ENCODE peak calls at places on chromosome 17, in seven cellular contexts. D is psoas muscle, C is tibial nerve, E is lower lobe of right lung, N is adrenal gland, L is transverse colon, O is sigmoid colon. I is an unnamed sample. For H3K4me1, the result is how much of the 10 kb centered on the place peaks cover.

GRCh38 chr17:50425682-50426471 is at the start of gene ACSF2:
- DNase-seq in L (peak), D (peak), N (peak), O (peak), E (peak), C (peak), I (peak)

GRCh38 chr17:14575349-14575966 is 274.6 kb downstream of the HS3ST3B1 start:
- DNase-seq in E (no peak), O (no peak), N (no peak), D (no peak), L (no peak), C (no peak), I (no peak)

GRCh38 chr17:67425571-67426160 is 48.6 kb downstream of the PITPNC1 start:
- DNase-seq in N (no peak), E (no peak), L (no peak), O (no peak), D (no peak), C (no peak), I (no peak)

GRCh38 chr17:6402258-6402657 is 32.7 kb downstream of the AIPL1 start:
- DNase-seq in N (no peak), C (no peak), D (no peak), O (no peak), E (no peak), L (no peak), I (no peak)

GRCh38 chr17:4142107-4142900 is 526 bp downstream of the ZZEF1 start:
- DNase-seq in D (peak), O (peak), N (peak), E (peak), C (no peak), L (peak), I (no peak)

GRCh38 chr17:10130733-10131132 is 67.7 kb downstream of the GAS7 start:
- DNase-seq in D (no peak), C (no peak), O (no peak), L (no peak), E (no peak), N (no peak), I (no peak)

GRCh38 chr17:2043785-2044184 is 2.0 kb downstream of the OVCA2 start:
- DNase-seq in E (no peak), L (no peak), C (no peak), O (no peak), N (no peak), D (no peak), I (no peak)

GRCh38 chr17:41345992-41346391 is 4.6 kb downstream of the KRT33A start:
- DNase-seq in C (no peak), N (no peak), E (no peak), O (no peak), L (no peak), D (no peak), I (no peak)

GRCh38 chr17:68910256-68910705 is 44.9 kb downstream of the ABCA8 start:
- DNase-seq in O (peak), L (no peak), D (no peak), C (no peak), E (no peak), N (peak), I (no peak)

GRCh38 chr17:81152288-81152848 is 12.9 kb upstream of the PVALEF start:
- DNase-seq in O (no peak), C (no peak), D (no peak), N (no peak), L (no peak), E (no peak), I (no peak)

GRCh38 chr17:28474035-28474640 is 694 bp downstream of the SLC13A2 start:
- DNase-seq in L (no peak), N (no peak), C (no peak), D (no peak), O (peak), E (no peak), I (no peak)

GRCh38 chr17:8913879-8914278 is 46.4 kb upstream of the PIK3R6 start:
- DNase-seq in O (no peak), E (no peak), L (no peak), C (no peak), D (no peak), N (no peak), I (no peak)

GRCh38 chr17:50132104-50132794 is 2.3 kb upstream of the SAMD14 start:
- DNase-seq in D (no peak), L (no peak), C (no peak), N (no peak), O (no peak), E (no peak), I (no peak)

GRCh38 chr17:63293310-63293709 is 152.8 kb downstream of the CYB561 start:
- DNase-seq in D (no peak), N (no peak), L (no peak), O (no peak), E (no peak), C (no peak), I (no peak)

GRCh38 chr17:59785091-59785799 is 77.8 kb downstream of the VMP1 start:
- DNase-seq in N (no peak), O (no peak), D (no peak), C (no peak), L (no peak), E (no peak), I (no peak)

GRCh38 chr17:83122834-83123233 is 43.4 kb downstream of the METRNL start:
- DNase-seq in D (no peak), E (peak), L (peak), O (peak), N (no peak), C (no peak), I (no peak)

GRCh38 chr17:48729335-48730239 is 1.0 kb upstream of the HOXB13 start:
- DNase-seq in E (no peak), N (no peak), L (no peak), D (no peak), C (no peak), O (peak), I (no peak)

GRCh38 chr17:42042598-42043319 is 7.6 kb downstream of the C17orf113 start:
- DNase-seq in L (no peak), D (no peak), O (no peak), C (no peak), N (no peak), E (no peak), I (no peak)

GRCh38 chr17:49707608-49708514 is at the start of gene SLC35B1:
- DNase-seq in L (peak), E (peak), N (peak), O (peak), D (peak), C (peak), I (peak)

GRCh38 chr17:74237321-74237720 is 23.9 kb downstream of the TTYH2 start:
- DNase-seq in L (no peak), O (no peak), N (no peak), E (no peak), D (no peak), C (no peak), I (no peak)

GRCh38 chr17:7695586-7695985 is 7.3 kb downstream of the WRAP53 start:
- DNase-seq in L (no peak), D (no peak), C (no peak), O (no peak), N (no peak), E (no peak), I (no peak)

GRCh38 chr17:49984776-49985175 is 10.2 kb downstream of the DLX3 start:
- DNase-seq in C (no peak), N (no peak), O (peak), E (no peak), L (no peak), D (no peak), I (no peak)

GRCh38 chr17:74532115-74532514 is 840 bp upstream of the CD300LB start:
- DNase-seq in C (no peak), O (peak), D (no peak), N (peak), L (peak), E (peak), I (peak)

GRCh38 chr17:8163978-8164814 is 1.4 kb upstream of the VAMP2 start:
- DNase-seq in D (peak), C (no peak), E (peak), O (peak), L (peak), N (peak), I (peak)

GRCh38 chr17:29683481-29683880 is 60.8 kb upstream of the CORO6 start:
- DNase-seq in E (no peak), O (no peak), D (no peak), C (no peak), N (no peak), L (no peak), I (no peak)

GRCh38 chr17:29733151-29733550 is 110.4 kb upstream of the CORO6 start:
- DNase-seq in L (no peak), E (no peak), N (no peak), D (no peak), C (no peak), O (no peak), I (no peak)

GRCh38 chr17:13550291-13550690 is 51.4 kb downstream of the HS3ST3A1 start:
- DNase-seq in D (no peak), L (no peak), E (no peak), O (no peak), N (no peak), C (no peak), I (no peak)

GRCh38 chr17:82086941-82087906 is 10.8 kb downstream of the FASN start:
- DNase-seq in D (peak), O (no peak), N (no peak), E (no peak), C (no peak), L (no peak), I (no peak)

GRCh38 chr17:4161179-4161559 is 18.2 kb downstream of the CYB5D2 start:
- DNase-seq in C (peak), E (peak), L (no peak), D (peak), N (peak), O (no peak), I (no peak)

GRCh38 chr17:33756021-33756420 is 462.9 kb upstream of the ASIC2 start:
- DNase-seq in O (no peak), N (no peak), C (no peak), L (no peak), D (no peak), E (no peak), I (no peak)

GRCh38 chr17:43401293-43401692 is 2.5 kb downstream of the ARL4D start:
- DNase-seq in O (peak), D (peak), L (no peak), N (peak), C (no peak), E (no peak), I (peak)

GRCh38 chr17:17214646-17215436 is 8.7 kb upstream of the PLD6 start:
- DNase-seq in N (no peak), D (no peak), L (no peak), E (no peak), O (no peak), C (no peak), I (no peak)

GRCh38 chr17:45246861-45247428 is 14.9 kb downstream of the SPATA32 start:
- DNase-seq in E (no peak), C (no peak), D (no peak), O (no peak), L (no peak), N (peak), I (no peak)

GRCh38 chr17:62703269-62703775 is 75.9 kb downstream of the MRC2 start:
- DNase-seq in C (no peak), O (peak), E (no peak), L (no peak), N (peak), D (no peak), I (no peak)

GRCh38 chr17:8282345-8282744 is 6.1 kb upstream of the RANGRF start:
- DNase-seq in C (no peak), O (no peak), D (no peak), L (no peak), E (no peak), N (no peak), I (no peak)

GRCh38 chr17:57477483-57478357 is 221.4 kb downstream of the MSI2 start:
- DNase-seq in O (no peak), E (no peak), N (peak), C (no peak), D (no peak), L (no peak), I (no peak)
- H3K4me1 ChIP-seq in O (under half), E (under half), N (under half), C (under half), D (under half), L (under half), I (half or more)

DNA sequence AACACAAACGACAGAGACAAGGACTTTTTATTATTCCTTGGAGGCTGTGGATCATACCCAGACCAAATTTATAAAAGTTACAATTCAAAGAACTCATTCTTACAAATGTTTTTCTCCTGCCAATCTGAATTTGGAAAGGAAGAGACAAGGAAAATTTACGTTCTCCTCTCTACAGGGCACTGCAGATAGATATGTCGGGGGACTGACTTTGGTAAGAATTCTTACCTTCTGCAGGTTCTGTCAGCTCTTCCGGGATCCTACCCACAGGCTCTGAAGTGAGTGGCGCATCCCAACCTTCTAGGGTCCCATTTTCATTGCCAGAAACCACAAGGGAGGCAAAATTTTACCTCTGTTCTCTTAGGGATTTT is 2.2 kb upstream of the SLFN12L start:
- DNase-seq in N (no peak), C (no peak), E (no peak), D (no peak), O (no peak), L (no peak), I (no peak)
- TF ChIP-seq CTCF in N (no peak), C (peak), E (peak), D (no peak), O (no peak), L (no peak), I (peak)

GRCh38 chr17:40153603-40154238 is 13.4 kb downstream of the CASC3 start:
- DNase-seq in E (no peak), O (no peak), N (no peak), L (no peak), D (no peak), C (no peak), I (no peak)
- H3K4me3 ChIP-seq in E (no peak), O (no peak), N (no peak), L (no peak), D (no peak), C (no peak), I (no peak)

GRCh38 chr17:77391668-77392375 is 251.1 kb downstream of the SEC14L1 start:
- DNase-seq in E (no peak), C (peak), N (peak), L (peak), O (peak), D (peak), I (peak)

GRCh38 chr17:77394540-77395295 is 253.9 kb downstream of the SEC14L1 start:
- DNase-seq in E (peak), O (no peak), D (no peak), L (peak), C (no peak), N (peak), I (no peak)

GRCh38 chr17:77393867-77394539 is 253.2 kb downstream of the SEC14L1 start:
- DNase-seq in E (no peak), C (no peak), O (no peak), N (peak), L (no peak), D (no peak), I (no peak)

GRCh38 chr17:77392376-77393273 is 251.9 kb downstream of the SEC14L1 start:
- DNase-seq in D (peak), C (no peak), E (no peak), N (peak), L (peak), O (no peak), I (no peak)

DNA sequence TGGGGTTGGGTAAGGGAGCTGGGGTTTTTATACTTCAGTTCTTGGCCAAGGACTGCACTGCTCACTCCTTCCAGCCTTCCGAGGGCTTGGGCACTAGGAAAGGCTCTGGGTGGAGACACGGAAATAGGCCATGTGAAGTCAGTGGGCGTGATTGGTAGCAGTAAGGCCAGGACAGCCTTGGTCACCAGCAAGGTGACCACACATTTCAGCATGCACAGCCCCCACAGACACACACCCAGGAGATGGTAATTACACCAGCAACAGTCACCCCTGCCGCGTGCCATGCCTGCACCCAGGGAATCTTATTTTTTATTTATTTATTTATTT is 252.5 kb downstream of the SEC14L1 start:
- DNase-seq in E (no peak), C (no peak), O (no peak), N (peak), L (no peak), D (no peak), I (no peak)
- H3K4me1 ChIP-seq in E (half or more), C (under half), O (half or more), N (half or more), L (half or more), D (half or more), I (under half)

GRCh38 chr17:18240449-18240848 is 15.0 kb downstream of the LLGL1 start:
- DNase-seq in O (no peak), N (no peak), D (no peak), L (no peak), E (no peak), C (no peak), I (no peak)

GRCh38 chr17:18238299-18238698 is 12.9 kb downstream of the LLGL1 start:
- DNase-seq in C (no peak), D (no peak), O (no peak), E (no peak), L (no peak), N (no peak), I (no peak)

GRCh38 chr17:18237461-18237860 is 12.0 kb downstream of the LLGL1 start:
- DNase-seq in O (no peak), D (no peak), L (no peak), E (no peak), N (no peak), C (no peak), I (no peak)

GRCh38 chr17:18245038-18245776 is 13.3 kb downstream of the FLII start:
- DNase-seq in L (no peak), E (no peak), O (no peak), C (no peak), N (no peak), D (no peak), I (no peak)

DNA sequence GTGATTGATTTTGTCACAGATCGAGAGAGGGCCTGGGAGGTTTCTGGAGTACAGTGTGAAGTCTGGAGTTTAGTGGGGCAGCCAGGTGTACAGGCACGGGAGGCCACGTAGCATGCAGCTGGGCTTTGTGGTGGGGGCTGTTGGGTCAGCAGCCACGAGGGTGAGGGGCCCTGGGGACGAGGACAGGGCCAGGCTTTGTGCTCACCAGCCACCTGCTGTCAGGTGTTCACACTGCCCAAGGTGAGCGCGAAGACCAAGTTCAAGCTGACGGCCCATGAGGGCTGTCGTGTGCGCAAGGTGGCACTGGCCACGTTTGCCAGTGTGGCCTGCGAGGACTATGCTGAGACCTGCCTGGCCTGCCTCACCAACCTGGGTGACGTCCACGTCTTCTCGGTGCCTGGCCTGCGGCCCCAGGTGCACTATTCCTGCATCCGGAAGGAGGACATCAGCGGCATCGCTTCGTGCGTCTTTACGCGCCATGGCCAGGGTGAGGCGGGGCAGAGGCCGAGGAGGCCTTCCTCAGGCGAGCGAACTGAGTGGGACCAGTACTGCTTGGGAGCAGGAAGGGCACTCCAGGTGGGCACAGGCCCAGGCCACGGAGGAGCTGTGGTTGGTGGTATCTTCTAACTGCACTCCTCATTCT is 15.9 kb downstream of the LLGL1 start:
- DNase-seq in L (no peak), O (no peak), N (no peak), E (no peak), C (no peak), D (no peak), I (no peak)
- TF ChIP-seq CTCF in L (no peak), O (no peak), N (no peak), E (no peak), C (no peak), D (no peak), I (no peak)